ENCODE peak calls at places on chromosomes 5 and 9, in eight cellular contexts. U, L, A, H, B, W, T and V are unnamed samples.
A peak's percentile ranks its signal among the peaks of the same experiment; 100 is the strongest.

GRCh38 chr9:81632599-81632998 is 56.7 kb downstream of the TLE1 start:
- DNase-seq in B (no peak), A (no peak), T (no peak), H (peak; percentile 65), W (no peak), U (no peak), L (no peak), V (no peak)

GRCh38 chr9:1458503-1458902 is 408.3 kb downstream of the DMRT2 start:
- DNase-seq in B (no peak), A (peak; percentile 35), W (no peak), U (no peak), T (no peak), L (no peak), H (no peak), V (peak; percentile 72)

GRCh38 chr9:621199-621860 is 220.2 kb upstream of the DMRT1 start:
- DNase-seq in W (no peak), B (no peak), A (no peak), H (no peak), L (no peak), U (no peak), T (no peak), V (no peak)

GRCh38 chr9:121472361-121472910 is 27.2 kb downstream of the GGTA1 start:
- DNase-seq in W (peak; percentile 4), A (no peak), H (no peak), B (no peak), T (no peak), U (no peak), L (no peak), V (no peak)

GRCh38 chr5:457195-457961 is 14.4 kb downstream of the EXOC3 start:
- DNase-seq in L (no peak), H (no peak), W (peak; percentile 44), A (no peak), T (no peak), U (no peak), B (no peak), V (no peak)

GRCh38 chr5:64074533-64074932 is 91.1 kb upstream of the RNF180 start:
- DNase-seq in U (peak; percentile 43), H (no peak), T (peak; percentile 62), B (no peak), W (no peak), L (no peak), A (peak; percentile 19), V (no peak)

GRCh38 chr5:172941067-172941516 is 18.1 kb upstream of the RPL26L1 start:
- DNase-seq in W (no peak), H (no peak), A (peak; percentile 47), U (no peak), T (no peak), B (no peak), L (no peak), V (no peak)

GRCh38 chr9:137265496-137266161 is 10.5 kb downstream of the NELFB start:
- DNase-seq in T (no peak), W (no peak), B (no peak), A (no peak), H (no peak), L (no peak), U (no peak), V (no peak)

GRCh38 chr5:73274870-73275756 is 102.1 kb downstream of the TMEM174 start:
- DNase-seq in W (peak; percentile 78), U (no peak), L (peak; percentile 49), H (no peak), B (no peak), T (no peak), A (no peak), V (no peak)

GRCh38 chr9:2502760-2503159 is 118.8 kb upstream of the VLDLR start:
- DNase-seq in W (no peak), T (no peak), L (no peak), B (no peak), A (no peak), H (no peak), U (no peak), V (no peak)

GRCh38 chr9:131668439-131669233 is 71.2 kb downstream of the RAPGEF1 start:
- DNase-seq in U (peak; percentile 69), T (no peak), W (no peak), H (no peak), A (no peak), B (no peak), L (peak; percentile 47), V (no peak)

GRCh38 chr9:18707489-18708210 is 233.7 kb downstream of the ADAMTSL1 start:
- DNase-seq in W (no peak), B (no peak), L (no peak), A (no peak), H (no peak), U (no peak), T (no peak), V (no peak)

GRCh38 chr9:81669011-81669739 is 20.2 kb downstream of the TLE1 start:
- DNase-seq in T (no peak), W (no peak), A (no peak), H (no peak), B (no peak), L (no peak), U (no peak), V (no peak)

GRCh38 chr9:92968081-92968480 is 20.8 kb downstream of the FGD3 start:
- DNase-seq in L (no peak), W (no peak), T (no peak), B (no peak), H (no peak), U (no peak), A (no peak), V (no peak)

GRCh38 chr5:181151146-181151545 is 3.8 kb downstream of the OR2V2 start:
- DNase-seq in B (no peak), L (no peak), T (peak; percentile 31), A (no peak), W (no peak), H (no peak), U (peak; percentile 41), V (no peak)

GRCh38 chr9:105531530-105531929 is 26.4 kb upstream of the FKTN start:
- DNase-seq in A (no peak), L (no peak), B (no peak), W (no peak), U (no peak), T (no peak), H (no peak), V (no peak)

GRCh38 chr9:97398999-97399758 is 12.7 kb upstream of the TDRD7 start:
- DNase-seq in T (peak; percentile 76), W (no peak), L (peak; percentile 63), A (peak; percentile 86), H (no peak), B (peak; percentile 71), U (peak; percentile 82), V (peak; percentile 21)

GRCh38 chr5:169861934-169862333 is 118.4 kb downstream of the INSYN2B start:
- DNase-seq in U (peak; percentile 5), A (no peak), W (no peak), T (no peak), L (no peak), B (no peak), H (peak; percentile 37), V (no peak)

GRCh38 chr9:17075758-17076485 is 58.9 kb upstream of the CNTLN start:
- DNase-seq in L (no peak), A (no peak), W (no peak), U (peak; percentile 54), T (no peak), B (no peak), H (no peak), V (no peak)

GRCh38 chr5:39892708-39893107 is 467.9 kb upstream of the DAB2 start:
- DNase-seq in L (no peak), U (no peak), A (no peak), T (no peak), B (no peak), H (no peak), W (no peak), V (no peak)